ENCODE peak calls at places on chromosomes 1 and 21, in four cellular contexts. One of them, this sample, is unnamed.

GRCh38 chr1:143667730-143668129 is 304.1 kb downstream of the FAM72C start:
- DNase-seq in A549: no peak
- DNase-seq in foreskin keratinocyte: no peak
- DNase-seq in AG04450: no peak
- DNase-seq in this sample: no peak

GRCh38 chr1:177032434-177032833 is 132.1 kb downstream of the ASTN1 start:
- DNase-seq in A549: no peak
- DNase-seq in foreskin keratinocyte: no peak
- DNase-seq in AG04450: no peak
- DNase-seq in this sample: no peak

GRCh38 chr1:12406218-12407021 is 176.6 kb downstream of the VPS13D start:
- DNase-seq in A549: no peak
- DNase-seq in foreskin keratinocyte: no peak
- DNase-seq in AG04450: no peak
- DNase-seq in this sample: no peak

GRCh38 chr21:41319273-41319672 is 2.7 kb downstream of the FAM3B start:
- DNase-seq in A549: no peak
- DNase-seq in foreskin keratinocyte: no peak
- DNase-seq in AG04450: no peak
- DNase-seq in this sample: no peak

GRCh38 chr1:50531601-50532000 is 108.4 kb upstream of the DMRTA2 start:
- DNase-seq in A549: no peak
- DNase-seq in foreskin keratinocyte: no peak
- DNase-seq in AG04450: no peak
- DNase-seq in this sample: no peak

GRCh38 chr1:204095248-204095640 is 22.3 kb downstream of the SOX13 start:
- DNase-seq in A549: no peak
- DNase-seq in foreskin keratinocyte: no peak
- DNase-seq in AG04450: no peak
- DNase-seq in this sample: no peak

GRCh38 chr1:155966135-155966534 is 12.2 kb downstream of the ARHGEF2 start:
- DNase-seq in A549: no peak
- DNase-seq in foreskin keratinocyte: no peak
- DNase-seq in AG04450: no peak
- DNase-seq in this sample: no peak

GRCh38 chr1:29801003-29801402 is 564.7 kb downstream of the PTPRU start:
- DNase-seq in A549: no peak
- DNase-seq in foreskin keratinocyte: no peak
- DNase-seq in AG04450: no peak
- DNase-seq in this sample: no peak

GRCh38 chr1:54664364-54664763 is 22.8 kb downstream of the MROH7 start:
- DNase-seq in A549: no peak
- DNase-seq in foreskin keratinocyte: no peak
- DNase-seq in AG04450: no peak
- DNase-seq in this sample: no peak

GRCh38 chr1:16072616-16073484 is 601 bp downstream of the FAM131C start:
- DNase-seq in A549: no peak
- DNase-seq in foreskin keratinocyte: no peak
- DNase-seq in AG04450: no peak
- DNase-seq in this sample: no peak

GRCh38 chr1:24215226-24215814 is 28.2 kb upstream of the IFNLR1 start:
- DNase-seq in A549: no peak
- DNase-seq in foreskin keratinocyte: no peak
- DNase-seq in AG04450: no peak
- DNase-seq in this sample: no peak

GRCh38 chr1:109161836-109162606 is 48.1 kb downstream of the ELAPOR1 start:
- DNase-seq in A549: no peak
- DNase-seq in foreskin keratinocyte: peak; percentile 74
- DNase-seq in AG04450: no peak
- DNase-seq in this sample: no peak

GRCh38 chr21:41713495-41714281 is 53.2 kb downstream of the RIPK4 start:
- DNase-seq in A549: no peak
- DNase-seq in foreskin keratinocyte: no peak
- DNase-seq in AG04450: no peak
- DNase-seq in this sample: no peak

GRCh38 chr1:40897499-40897898 is 35.3 kb upstream of the CITED4 start:
- DNase-seq in A549: peak; percentile 76
- DNase-seq in foreskin keratinocyte: peak; percentile 71
- DNase-seq in AG04450: no peak
- DNase-seq in this sample: no peak

GRCh38 chr1:13570924-13571323 is 12.7 kb upstream of the PDPN start:
- DNase-seq in A549: no peak
- DNase-seq in foreskin keratinocyte: no peak
- DNase-seq in AG04450: no peak
- DNase-seq in this sample: no peak

GRCh38 chr1:218557731-218558130 is 212.6 kb downstream of the TGFB2 start:
- DNase-seq in A549: peak; percentile 64
- DNase-seq in foreskin keratinocyte: no peak
- DNase-seq in AG04450: no peak
- DNase-seq in this sample: no peak

GRCh38 chr1:112079446-112079845 is 90.0 kb upstream of the KCND3 start:
- DNase-seq in A549: no peak
- DNase-seq in foreskin keratinocyte: no peak
- DNase-seq in AG04450: no peak
- DNase-seq in this sample: no peak

GRCh38 chr21:37671381-37671780 is 244.9 kb downstream of the KCNJ6 start:
- DNase-seq in A549: no peak
- DNase-seq in foreskin keratinocyte: no peak
- DNase-seq in AG04450: no peak
- DNase-seq in this sample: no peak

GRCh38 chr21:44800103-44800502 is 1.5 kb downstream of the UBE2G2 start:
- DNase-seq in A549: peak; percentile 43
- DNase-seq in foreskin keratinocyte: no peak
- DNase-seq in AG04450: no peak
- DNase-seq in this sample: no peak

GRCh38 chr1:84367219-84367618 is 31.1 kb upstream of the DNASE2B start:
- DNase-seq in A549: no peak
- DNase-seq in foreskin keratinocyte: no peak
- DNase-seq in AG04450: no peak
- DNase-seq in this sample: no peak
- TF ChIP-seq CTCF in A549: no peak
- TF ChIP-seq CTCF in foreskin keratinocyte: no peak
- TF ChIP-seq CTCF in AG04450: no peak
- TF ChIP-seq CTCF in this sample: no peak

GRCh38 chr1:160877221-160877620 is 7.8 kb downstream of the ITLN1 start:
- DNase-seq in A549: no peak
- DNase-seq in foreskin keratinocyte: no peak
- DNase-seq in AG04450: no peak
- DNase-seq in this sample: no peak
- TF ChIP-seq CTCF in A549: no peak
- TF ChIP-seq CTCF in foreskin keratinocyte: no peak
- TF ChIP-seq CTCF in AG04450: no peak
- TF ChIP-seq CTCF in this sample: no peak

GRCh38 chr1:237901284-237901870 is 10.7 kb upstream of the ZP4 start:
- DNase-seq in A549: peak; percentile 44
- DNase-seq in foreskin keratinocyte: no peak
- DNase-seq in AG04450: no peak
- DNase-seq in this sample: no peak
- TF ChIP-seq CTCF in A549: peak; percentile 19
- TF ChIP-seq CTCF in foreskin keratinocyte: peak; percentile 69
- TF ChIP-seq CTCF in AG04450: peak; percentile 12
- TF ChIP-seq CTCF in this sample: peak; percentile 13

DNA sequence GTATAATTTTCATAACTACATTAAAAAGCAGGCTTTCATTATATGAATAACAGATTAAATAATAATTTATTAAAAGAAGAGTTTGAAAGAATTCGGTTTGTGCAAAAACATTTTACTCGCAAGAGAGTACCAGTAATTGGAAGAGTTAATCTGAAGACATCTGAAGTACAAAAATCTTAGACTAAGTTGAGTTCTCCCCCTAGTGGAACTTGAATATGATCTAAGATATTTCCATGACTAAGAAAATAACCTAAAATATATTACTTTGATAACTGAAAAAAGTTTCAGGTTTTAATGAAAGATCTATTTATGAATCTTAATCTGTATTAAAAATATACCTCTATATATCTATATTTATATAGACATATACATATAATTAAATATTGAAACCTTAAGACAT is 112.5 kb upstream of the GFI1 start:
- DNase-seq in A549: peak; percentile 27
- DNase-seq in foreskin keratinocyte: no peak
- DNase-seq in AG04450: peak; percentile 4
- DNase-seq in this sample: no peak
- TF ChIP-seq CTCF in A549: peak; percentile 46
- TF ChIP-seq CTCF in foreskin keratinocyte: peak; percentile 63
- TF ChIP-seq CTCF in AG04450: peak; percentile 57
- TF ChIP-seq CTCF in this sample: no peak

GRCh38 chr1:152244576-152244975 is 20.6 kb upstream of the HRNR start:
- DNase-seq in A549: no peak
- DNase-seq in foreskin keratinocyte: peak; percentile 67
- DNase-seq in AG04450: no peak
- DNase-seq in this sample: no peak
- TF ChIP-seq CTCF in A549: no peak
- TF ChIP-seq CTCF in foreskin keratinocyte: no peak
- TF ChIP-seq CTCF in AG04450: no peak
- TF ChIP-seq CTCF in this sample: no peak

DNA sequence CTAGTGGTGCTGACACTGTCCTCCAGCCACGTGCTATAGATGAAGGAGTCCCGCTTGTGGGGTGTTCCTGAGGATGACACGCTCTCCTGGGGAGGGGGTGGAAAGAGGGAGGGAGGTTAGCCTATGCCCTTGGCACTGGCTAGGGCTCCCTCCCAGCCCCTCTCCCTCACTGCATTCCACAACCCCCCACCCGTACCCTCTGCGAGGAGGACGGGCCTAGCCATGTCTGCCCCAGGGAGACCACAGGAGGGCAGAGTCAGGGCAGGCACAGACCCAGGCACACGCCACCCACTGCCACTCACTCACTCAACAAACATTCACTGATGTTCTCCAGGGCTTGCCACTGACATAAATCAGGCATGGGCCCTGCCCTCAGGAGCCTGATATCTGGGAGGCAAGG is 70.7 kb downstream of the RAP1GAP start:
- DNase-seq in A549: no peak
- DNase-seq in foreskin keratinocyte: no peak
- DNase-seq in AG04450: no peak
- DNase-seq in this sample: no peak
- TF ChIP-seq CTCF in A549: no peak
- TF ChIP-seq CTCF in foreskin keratinocyte: no peak
- TF ChIP-seq CTCF in AG04450: no peak
- TF ChIP-seq CTCF in this sample: no peak

DNA sequence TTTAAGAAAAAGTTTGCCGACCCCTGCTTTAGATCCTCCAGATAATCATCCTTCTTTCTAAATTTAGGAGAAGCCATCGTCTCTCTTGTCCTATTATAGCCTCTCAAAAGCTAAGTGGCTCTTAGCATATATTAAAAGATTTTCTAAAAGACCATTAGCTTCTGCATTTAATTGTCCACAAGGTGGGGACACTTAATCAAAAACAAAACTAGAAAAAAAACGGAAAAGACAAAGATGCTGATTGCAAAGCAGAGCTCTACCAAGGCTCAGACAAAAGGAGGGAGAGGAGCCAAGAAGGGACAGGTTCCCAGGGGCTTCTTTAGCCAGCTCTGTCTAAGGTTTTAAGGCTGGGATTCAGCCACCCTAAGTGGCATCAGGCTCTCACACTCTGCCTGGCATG is 128.3 kb upstream of the HMGB4 start:
- DNase-seq in A549: no peak
- DNase-seq in foreskin keratinocyte: no peak
- DNase-seq in AG04450: no peak
- DNase-seq in this sample: no peak
- TF ChIP-seq CTCF in A549: no peak
- TF ChIP-seq CTCF in foreskin keratinocyte: peak; percentile 60
- TF ChIP-seq CTCF in AG04450: peak; percentile 47
- TF ChIP-seq CTCF in this sample: no peak

GRCh38 chr1:48203287-48203900 is 19.1 kb upstream of the SLC5A9 start:
- DNase-seq in A549: peak; percentile 20
- DNase-seq in foreskin keratinocyte: no peak
- DNase-seq in AG04450: no peak
- DNase-seq in this sample: peak; percentile 9
- TF ChIP-seq CTCF in A549: peak; percentile 32
- TF ChIP-seq CTCF in foreskin keratinocyte: peak; percentile 67
- TF ChIP-seq CTCF in AG04450: peak; percentile 58
- TF ChIP-seq CTCF in this sample: peak; percentile 60

DNA sequence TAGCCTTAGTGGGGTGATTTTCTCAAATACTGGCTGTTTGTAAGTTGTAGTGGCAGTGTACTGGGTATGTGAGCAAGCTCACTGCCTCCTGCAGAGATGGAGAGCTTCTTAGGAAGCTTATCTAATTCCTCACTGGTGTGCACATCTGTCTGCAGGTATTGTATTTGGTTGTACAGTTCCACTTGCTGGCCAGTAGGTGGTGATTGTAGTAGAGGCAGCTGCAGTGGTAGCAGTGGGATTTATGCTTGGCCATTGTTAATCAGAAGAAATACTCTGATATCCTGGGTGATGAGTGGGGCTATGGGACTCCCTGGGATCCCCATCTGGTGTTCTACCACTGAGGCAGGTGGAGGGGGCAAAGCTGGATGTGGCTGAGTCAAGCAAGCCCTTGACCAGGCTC is 276.1 kb upstream of the SPAG17 start:
- DNase-seq in A549: no peak
- DNase-seq in foreskin keratinocyte: no peak
- DNase-seq in AG04450: no peak
- DNase-seq in this sample: no peak
- TF ChIP-seq CTCF in A549: no peak
- TF ChIP-seq CTCF in foreskin keratinocyte: peak; percentile 47
- TF ChIP-seq CTCF in AG04450: no peak
- TF ChIP-seq CTCF in this sample: peak; percentile 40

GRCh38 chr1:117262976-117263375 is 52.2 kb upstream of the VTCN1 start:
- DNase-seq in A549: no peak
- DNase-seq in foreskin keratinocyte: no peak
- DNase-seq in AG04450: no peak
- DNase-seq in this sample: no peak
- TF ChIP-seq CTCF in A549: no peak
- TF ChIP-seq CTCF in foreskin keratinocyte: no peak
- TF ChIP-seq CTCF in AG04450: no peak
- TF ChIP-seq CTCF in this sample: no peak